ENCODE peak calls at places on chromosome 2, in seven cellular contexts. M is fibroblast of mammary gland; A is RPMI8226; Z is tibial nerve; E is WERI-Rb-1; B is CD4-positive, alpha-beta T cell; S is central memory CD4-positive, alpha-beta T cell. U is an unnamed sample.

GRCh38 chr2:239128706-239129105 is 272.1 kb downstream of the HDAC4 start:
- DNase-seq in E (no peak), M (no peak), B (no peak), S (no peak), Z (no peak), A (no peak), U (no peak)

GRCh38 chr2:654896-655295 is 22.3 kb downstream of the TMEM18 start:
- DNase-seq in M (no peak), S (no peak), Z (no peak), A (no peak), E (no peak), B (no peak), U (no peak)

GRCh38 chr2:99365661-99366060 is 28.5 kb downstream of the EIF5B start:
- DNase-seq in M (peak), S (no peak), B (no peak), E (no peak), Z (no peak), A (no peak), U (no peak)

GRCh38 chr2:230890696-230891095 is 26.0 kb downstream of the ITM2C start:
- DNase-seq in Z (no peak), B (no peak), A (no peak), S (no peak), M (no peak), E (no peak), U (no peak)

GRCh38 chr2:53347219-53347618 is 420.4 kb upstream of the CHAC2 start:
- DNase-seq in M (peak), E (no peak), A (no peak), S (no peak), B (no peak), Z (no peak), U (no peak)

GRCh38 chr2:120765911-120766757 is 30.5 kb downstream of the GLI2 start:
- DNase-seq in A (no peak), S (no peak), B (no peak), Z (peak), E (no peak), M (peak), U (peak)

GRCh38 chr2:176653856-176654443 is 384.7 kb downstream of the MTX2 start:
- DNase-seq in A (peak), S (no peak), Z (peak), B (no peak), E (peak), M (peak), U (peak)

GRCh38 chr2:46988230-46988629 is 72.6 kb upstream of the MCFD2 start:
- DNase-seq in Z (no peak), A (no peak), B (no peak), E (no peak), S (no peak), M (no peak), U (no peak)

GRCh38 chr2:213129311-213129710 is 22.1 kb downstream of the IKZF2 start:
- DNase-seq in S (no peak), B (no peak), A (no peak), Z (no peak), M (no peak), E (no peak), U (no peak)

GRCh38 chr2:122545821-122546220 is 790.4 kb downstream of the TSN start:
- DNase-seq in B (no peak), Z (no peak), M (no peak), S (no peak), E (no peak), A (no peak), U (no peak)

GRCh38 chr2:55617160-55618024 is at the start of gene PPP4R3B:
- DNase-seq in A (peak), Z (peak), E (peak), S (peak), M (peak), B (peak), U (peak)

GRCh38 chr2:71458413-71459083 is 5.2 kb downstream of the DYSF start:
- DNase-seq in B (no peak), E (no peak), S (no peak), M (peak), A (no peak), Z (no peak), U (no peak)

GRCh38 chr2:7063789-7064188 is 146.6 kb downstream of the RNF144A start:
- DNase-seq in E (no peak), M (no peak), B (no peak), Z (no peak), A (no peak), S (no peak), U (no peak)

GRCh38 chr2:64492821-64493220 is 31.3 kb upstream of the AFTPH start:
- DNase-seq in Z (no peak), S (no peak), A (no peak), E (no peak), B (no peak), M (no peak), U (no peak)

GRCh38 chr2:95076705-95077520 is 44.7 kb downstream of the MRPS5 start:
- DNase-seq in B (peak), Z (peak), E (peak), S (peak), A (peak), M (peak), U (peak)

GRCh38 chr2:88342749-88343148 is 109.7 kb downstream of the FOXI3 start:
- DNase-seq in B (no peak), E (no peak), M (no peak), S (no peak), A (peak), Z (no peak), U (peak)

GRCh38 chr2:20218331-20219320 is 6.3 kb downstream of the SDC1 start:
- DNase-seq in M (no peak), E (no peak), Z (no peak), A (no peak), B (no peak), S (no peak), U (no peak)

GRCh38 chr2:20156826-20157605 is 67.9 kb downstream of the SDC1 start:
- DNase-seq in Z (no peak), S (no peak), A (peak), E (no peak), B (no peak), M (no peak), U (peak)

GRCh38 chr2:176830362-176830761 is 382.2 kb upstream of the HNRNPA3 start:
- DNase-seq in S (no peak), E (peak), A (peak), Z (no peak), B (no peak), M (no peak), U (peak)

GRCh38 chr2:173427887-173428683 is 73.4 kb downstream of the CDCA7 start:
- DNase-seq in Z (peak), E (no peak), M (peak), S (no peak), B (no peak), A (peak), U (peak)

GRCh38 chr2:38652431-38653273 is 13.3 kb upstream of the GALM start:
- DNase-seq in Z (no peak), S (no peak), M (no peak), A (no peak), B (no peak), E (no peak), U (peak)

GRCh38 chr2:122999823-123000222 is 1025.3 kb upstream of the CNTNAP5 start:
- DNase-seq in B (no peak), S (no peak), A (no peak), Z (no peak), M (no peak), E (no peak), U (no peak)

GRCh38 chr2:70962885-70963878 is 15.2 kb upstream of the ANKRD53 start:
- DNase-seq in M (no peak), B (no peak), S (no peak), Z (peak), A (no peak), E (no peak), U (no peak)

GRCh38 chr2:66766582-66766981 is 331.7 kb downstream of the MEIS1 start:
- DNase-seq in B (no peak), E (no peak), M (no peak), A (no peak), S (no peak), Z (no peak), U (no peak)

GRCh38 chr2:75541430-75541829 is 19.3 kb downstream of the EVA1A start:
- DNase-seq in E (no peak), S (no peak), M (no peak), A (no peak), B (no peak), Z (no peak), U (no peak)

GRCh38 chr2:197181491-197181890 is 129.1 kb downstream of the ANKRD44 start:
- DNase-seq in B (no peak), A (no peak), E (no peak), Z (no peak), M (peak), S (no peak), U (no peak)

GRCh38 chr2:9939587-9940485 is 11.7 kb upstream of the GRHL1 start:
- DNase-seq in S (no peak), M (no peak), Z (no peak), A (no peak), B (no peak), E (no peak), U (no peak)

GRCh38 chr2:170238776-170239175 is 60.8 kb downstream of the MYO3B start:
- DNase-seq in A (no peak), Z (no peak), B (no peak), S (no peak), E (no peak), M (no peak), U (no peak)

GRCh38 chr2:216944733-216945132 is 84.9 kb upstream of the TNP1 start:
- DNase-seq in B (no peak), M (no peak), A (no peak), E (no peak), S (no peak), Z (no peak), U (no peak)

GRCh38 chr2:97936199-97936598 is 59.5 kb downstream of the TMEM131 start:
- DNase-seq in S (no peak), Z (no peak), E (peak), A (no peak), B (no peak), M (no peak), U (peak)

GRCh38 chr2:207206001-207206400 is 40.3 kb upstream of the KLF7 start:
- DNase-seq in Z (no peak), B (no peak), S (no peak), E (no peak), M (no peak), A (no peak), U (no peak)

U was measured in small intestine.